ENCODE peak calls at places on chromosomes 13 and 19, in seven cellular contexts. R, Z, P, L, K, S and O are unnamed samples.

GRCh38 chr19:43633520-43633919 is 6.1 kb downstream of the CADM4 start:
- DNase-seq in S (no peak), P (no peak), Z (no peak), R (no peak), L (no peak), K (no peak), O (no peak)

GRCh38 chr19:38946229-38947010 is 15.7 kb downstream of the MRPS12 start:
- DNase-seq in K (no peak), P (no peak), Z (no peak), L (no peak), R (no peak), S (no peak), O (no peak)

GRCh38 chr19:4519521-4520277 is 1.4 kb upstream of the PLIN4 start:
- DNase-seq in P (no peak), K (no peak), S (no peak), R (peak; percentile 66), L (no peak), Z (no peak), O (no peak)

GRCh38 chr13:25874064-25874737 is 177.6 kb downstream of the SHISA2 start:
- DNase-seq in P (no peak), Z (no peak), K (no peak), S (no peak), R (no peak), L (no peak), O (no peak)

GRCh38 chr13:92823059-92823458 is 403.5 kb upstream of the GPC6 start:
- DNase-seq in L (no peak), K (no peak), P (no peak), Z (no peak), S (no peak), R (no peak), O (no peak)

GRCh38 chr13:24716011-24716410 is 35.8 kb downstream of the ATP12A start:
- DNase-seq in R (no peak), P (no peak), S (no peak), L (no peak), K (no peak), Z (no peak), O (no peak)

GRCh38 chr19:45443462-45444317 is 20.0 kb upstream of the ERCC1 start:
- DNase-seq in R (peak; percentile 97), L (no peak), Z (peak; percentile 53), K (peak; percentile 70), S (peak; percentile 45), P (peak; percentile 98), O (peak; percentile 66)

GRCh38 chr19:18848860-18849661 is 17.3 kb downstream of the UPF1 start:
- DNase-seq in L (no peak), P (no peak), K (no peak), S (no peak), R (peak; percentile 79), Z (no peak), O (no peak)

GRCh38 chr19:16405797-16406196 is 66.0 kb downstream of the EPS15L1 start:
- DNase-seq in L (no peak), R (no peak), S (no peak), P (no peak), K (no peak), Z (no peak), O (no peak)

GRCh38 chr13:100210966-100211710 is 122.2 kb downstream of the PCCA start:
- DNase-seq in L (no peak), S (no peak), P (no peak), Z (no peak), K (no peak), R (no peak), O (no peak)

GRCh38 chr13:114118086-114118762 is 14.2 kb downstream of the RASA3 start:
- DNase-seq in S (no peak), R (no peak), Z (no peak), K (peak; percentile 19), P (no peak), L (no peak), O (no peak)

GRCh38 chr19:34041922-34042521 is 130.3 kb upstream of the LSM14A start:
- DNase-seq in K (peak; percentile 88), R (peak; percentile 59), L (peak; percentile 5), Z (peak; percentile 28), S (peak; percentile 78), P (peak; percentile 78), O (peak; percentile 35)

GRCh38 chr13:23709521-23709920 is 139.3 kb downstream of the TNFRSF19 start:
- DNase-seq in P (no peak), R (no peak), K (no peak), S (no peak), Z (no peak), L (no peak), O (no peak)

GRCh38 chr19:39818626-39819097 is 15.3 kb downstream of the DYRK1B start:
- DNase-seq in P (no peak), S (no peak), R (no peak), K (no peak), L (peak; percentile 67), Z (no peak), O (no peak)

GRCh38 chr19:8681345-8682021 is 17.1 kb downstream of the ACTL9 start:
- DNase-seq in K (no peak), L (no peak), S (no peak), R (no peak), P (no peak), Z (no peak), O (no peak)

GRCh38 chr13:76917096-76917495 is 30.9 kb upstream of the KCTD12 start:
- DNase-seq in S (no peak), L (no peak), R (no peak), K (no peak), P (no peak), Z (no peak), O (no peak)

GRCh38 chr19:7844951-7845350 is 14.9 kb downstream of the EVI5L start:
- DNase-seq in S (no peak), L (no peak), K (no peak), R (no peak), P (no peak), Z (no peak), O (no peak)

GRCh38 chr13:37736040-37736439 is 133.5 kb downstream of the TRPC4 start:
- DNase-seq in K (no peak), Z (no peak), S (no peak), P (peak; percentile 66), L (no peak), R (no peak), O (no peak)

GRCh38 chr19:57406516-57407123 is 4.3 kb upstream of the ZNF17 start:
- DNase-seq in Z (peak; percentile 53), L (no peak), R (peak; percentile 55), P (peak; percentile 85), K (peak; percentile 86), S (peak; percentile 68), O (peak; percentile 57)

GRCh38 chr13:101127741-101128353 is 288.5 kb downstream of the NALCN start:
- DNase-seq in K (peak; percentile 34), R (no peak), L (no peak), S (no peak), P (peak; percentile 73), Z (no peak), O (no peak)

GRCh38 chr13:36920612-36921185 is 661 bp upstream of the SMAD9 start:
- DNase-seq in P (peak; percentile 22), K (no peak), Z (no peak), L (no peak), R (no peak), S (no peak), O (no peak)

GRCh38 chr13:20832861-20833260 is 59.1 kb upstream of the EEF1AKMT1 start:
- DNase-seq in S (no peak), K (no peak), R (no peak), Z (no peak), L (no peak), P (no peak), O (no peak)

GRCh38 chr13:51532736-51533197 is 51.5 kb upstream of the WDFY2 start:
- DNase-seq in S (no peak), K (no peak), P (no peak), R (no peak), Z (no peak), L (no peak), O (no peak)

GRCh38 chr19:53432088-53432661 is 391 bp downstream of the ZNF761 start:
- DNase-seq in R (peak; percentile 16), K (peak; percentile 31), Z (no peak), P (peak; percentile 54), S (peak; percentile 19), L (no peak), O (no peak)

GRCh38 chr13:50493683-50494082 is 349.8 kb downstream of the DLEU7 start:
- DNase-seq in K (no peak), P (no peak), R (no peak), S (no peak), Z (no peak), L (no peak), O (no peak)

GRCh38 chr19:55119053-55119452 is 1.6 kb upstream of the PPP1R12C start:
- DNase-seq in L (no peak), Z (no peak), K (peak; percentile 28), R (no peak), P (no peak), S (no peak), O (no peak)

GRCh38 chr19:17243854-17244617 is 1.7 kb downstream of the NR2F6 start:
- DNase-seq in P (peak; percentile 76), L (no peak), Z (no peak), S (no peak), K (no peak), R (peak; percentile 75), O (no peak)

GRCh38 chr19:18896421-18896841 is 473 bp upstream of the CERS1 start:
- DNase-seq in R (no peak), P (peak; percentile 38), Z (no peak), S (no peak), L (no peak), K (no peak), O (no peak)